ENCODE peak calls at places on chromosomes 1 and 21, in nine cellular contexts. One of them, this sample, is unnamed. For H3K4me1 and H3K36me3, the result is how much of the 10 kb centered on the place peaks cover.

GRCh38 chr1:212513586-212513985 is 80.9 kb downstream of the NENF start:
- DNase-seq in breast epithelium: no peak
- DNase-seq in lower lobe of right lung: no peak
- DNase-seq in pancreas: no peak
- DNase-seq in fibroblast of lung: no peak
- DNase-seq in heart left ventricle: no peak
- DNase-seq in transverse colon: no peak
- DNase-seq in CD8-positive, alpha-beta memory T cell: no peak
- DNase-seq in naive thymus-derived CD4-positive, alpha-beta T cell: no peak
- DNase-seq in this sample: no peak

GRCh38 chr1:182029379-182030331 is 31.9 kb downstream of the ZNF648 start:
- DNase-seq in breast epithelium: peak
- DNase-seq in lower lobe of right lung: peak
- DNase-seq in pancreas: peak
- DNase-seq in fibroblast of lung: peak
- DNase-seq in heart left ventricle: peak
- DNase-seq in transverse colon: peak
- DNase-seq in CD8-positive, alpha-beta memory T cell: peak
- DNase-seq in naive thymus-derived CD4-positive, alpha-beta T cell: peak
- DNase-seq in this sample: peak

GRCh38 chr1:159318784-159319551 is 16.8 kb downstream of the FCER1A start:
- DNase-seq in breast epithelium: no peak
- DNase-seq in lower lobe of right lung: no peak
- DNase-seq in pancreas: no peak
- DNase-seq in fibroblast of lung: no peak
- DNase-seq in heart left ventricle: no peak
- DNase-seq in transverse colon: no peak
- DNase-seq in CD8-positive, alpha-beta memory T cell: no peak
- DNase-seq in naive thymus-derived CD4-positive, alpha-beta T cell: no peak
- DNase-seq in this sample: no peak

GRCh38 chr1:52306227-52307006 is 59.6 kb downstream of the CC2D1B start:
- DNase-seq in breast epithelium: no peak
- DNase-seq in lower lobe of right lung: no peak
- DNase-seq in pancreas: peak
- DNase-seq in fibroblast of lung: no peak
- DNase-seq in heart left ventricle: no peak
- DNase-seq in transverse colon: no peak
- DNase-seq in CD8-positive, alpha-beta memory T cell: no peak
- DNase-seq in naive thymus-derived CD4-positive, alpha-beta T cell: no peak
- DNase-seq in this sample: no peak

GRCh38 chr1:8239039-8239305 is 78.9 kb upstream of the SLC45A1 start:
- DNase-seq in breast epithelium: peak
- DNase-seq in lower lobe of right lung: peak
- DNase-seq in pancreas: peak
- DNase-seq in fibroblast of lung: peak
- DNase-seq in heart left ventricle: no peak
- DNase-seq in transverse colon: peak
- DNase-seq in CD8-positive, alpha-beta memory T cell: no peak
- DNase-seq in naive thymus-derived CD4-positive, alpha-beta T cell: no peak
- DNase-seq in this sample: no peak

GRCh38 chr1:2848006-2848670 is 46.6 kb upstream of the TTC34 start:
- DNase-seq in breast epithelium: no peak
- DNase-seq in lower lobe of right lung: peak
- DNase-seq in pancreas: no peak
- DNase-seq in fibroblast of lung: no peak
- DNase-seq in heart left ventricle: peak
- DNase-seq in transverse colon: no peak
- DNase-seq in CD8-positive, alpha-beta memory T cell: no peak
- DNase-seq in naive thymus-derived CD4-positive, alpha-beta T cell: no peak
- DNase-seq in this sample: no peak

GRCh38 chr21:34684174-34684876 is 15.5 kb downstream of the CLIC6 start:
- DNase-seq in breast epithelium: no peak
- DNase-seq in lower lobe of right lung: no peak
- DNase-seq in pancreas: no peak
- DNase-seq in fibroblast of lung: no peak
- DNase-seq in heart left ventricle: no peak
- DNase-seq in transverse colon: peak
- DNase-seq in CD8-positive, alpha-beta memory T cell: no peak
- DNase-seq in naive thymus-derived CD4-positive, alpha-beta T cell: no peak
- DNase-seq in this sample: no peak

GRCh38 chr1:96596226-96596625 is 125.4 kb upstream of the PTBP2 start:
- DNase-seq in breast epithelium: no peak
- DNase-seq in lower lobe of right lung: no peak
- DNase-seq in pancreas: no peak
- DNase-seq in fibroblast of lung: peak
- DNase-seq in heart left ventricle: no peak
- DNase-seq in transverse colon: no peak
- DNase-seq in CD8-positive, alpha-beta memory T cell: no peak
- DNase-seq in naive thymus-derived CD4-positive, alpha-beta T cell: no peak
- DNase-seq in this sample: no peak

GRCh38 chr21:35465750-35466149 is 416.6 kb upstream of the RUNX1 start:
- DNase-seq in breast epithelium: no peak
- DNase-seq in lower lobe of right lung: no peak
- DNase-seq in pancreas: no peak
- DNase-seq in fibroblast of lung: no peak
- DNase-seq in heart left ventricle: no peak
- DNase-seq in transverse colon: no peak
- DNase-seq in CD8-positive, alpha-beta memory T cell: no peak
- DNase-seq in naive thymus-derived CD4-positive, alpha-beta T cell: no peak
- DNase-seq in this sample: no peak

GRCh38 chr1:201115390-201115937 is 3.2 kb upstream of the CACNA1S start:
- DNase-seq in breast epithelium: no peak
- DNase-seq in lower lobe of right lung: peak
- DNase-seq in pancreas: no peak
- DNase-seq in fibroblast of lung: no peak
- DNase-seq in heart left ventricle: no peak
- DNase-seq in transverse colon: no peak
- DNase-seq in CD8-positive, alpha-beta memory T cell: no peak
- DNase-seq in naive thymus-derived CD4-positive, alpha-beta T cell: no peak
- DNase-seq in this sample: no peak

GRCh38 chr1:40982721-40983120 is 3.2 kb downstream of the CTPS1 start:
- DNase-seq in breast epithelium: no peak
- DNase-seq in lower lobe of right lung: no peak
- DNase-seq in pancreas: no peak
- DNase-seq in fibroblast of lung: no peak
- DNase-seq in heart left ventricle: no peak
- DNase-seq in transverse colon: no peak
- DNase-seq in CD8-positive, alpha-beta memory T cell: no peak
- DNase-seq in naive thymus-derived CD4-positive, alpha-beta T cell: no peak
- DNase-seq in this sample: no peak
- H3K4me1 ChIP-seq in breast epithelium: under half
- H3K4me1 ChIP-seq in lower lobe of right lung: under half
- H3K4me1 ChIP-seq in pancreas: under half
- H3K4me1 ChIP-seq in fibroblast of lung: under half
- H3K4me1 ChIP-seq in heart left ventricle: under half
- H3K4me1 ChIP-seq in transverse colon: under half
- H3K4me1 ChIP-seq in CD8-positive, alpha-beta memory T cell: under half
- H3K4me1 ChIP-seq in naive thymus-derived CD4-positive, alpha-beta T cell: under half
- H3K4me1 ChIP-seq in this sample: under half

GRCh38 chr1:56501888-56502287 is 77.5 kb downstream of the PLPP3 start:
- DNase-seq in breast epithelium: no peak
- DNase-seq in lower lobe of right lung: no peak
- DNase-seq in pancreas: no peak
- DNase-seq in fibroblast of lung: no peak
- DNase-seq in heart left ventricle: peak
- DNase-seq in transverse colon: no peak
- DNase-seq in CD8-positive, alpha-beta memory T cell: no peak
- DNase-seq in naive thymus-derived CD4-positive, alpha-beta T cell: no peak
- DNase-seq in this sample: no peak
- H3K36me3 ChIP-seq in breast epithelium: under half
- H3K36me3 ChIP-seq in lower lobe of right lung: under half
- H3K36me3 ChIP-seq in pancreas: under half
- H3K36me3 ChIP-seq in fibroblast of lung: under half
- H3K36me3 ChIP-seq in heart left ventricle: under half
- H3K36me3 ChIP-seq in transverse colon: under half
- H3K36me3 ChIP-seq in CD8-positive, alpha-beta memory T cell: under half
- H3K36me3 ChIP-seq in naive thymus-derived CD4-positive, alpha-beta T cell: under half
- H3K36me3 ChIP-seq in this sample: under half

DNA sequence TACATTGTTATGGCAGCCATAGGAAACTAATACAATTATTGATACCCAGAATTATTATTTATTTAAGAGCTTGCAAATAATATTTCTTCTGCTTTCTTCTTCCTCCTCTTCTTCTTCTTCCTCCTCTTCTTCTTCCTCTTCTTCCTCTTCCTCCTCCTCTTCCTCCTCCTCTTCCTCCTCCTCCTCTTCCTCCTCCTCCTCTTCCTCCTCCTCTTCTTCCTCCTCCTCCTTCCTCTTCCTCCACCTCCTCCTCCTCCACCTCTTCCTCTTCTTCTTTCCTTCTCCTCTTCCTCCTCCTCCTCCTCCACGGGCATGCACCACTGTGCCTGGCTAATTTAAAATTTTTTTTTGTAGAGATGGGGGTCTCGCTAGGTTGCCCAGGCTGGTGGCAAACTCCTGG is 95.6 kb upstream of the BCAR3 start:
- DNase-seq in breast epithelium: no peak
- DNase-seq in lower lobe of right lung: no peak
- DNase-seq in pancreas: no peak
- DNase-seq in fibroblast of lung: no peak
- DNase-seq in heart left ventricle: no peak
- DNase-seq in transverse colon: no peak
- DNase-seq in CD8-positive, alpha-beta memory T cell: no peak
- DNase-seq in naive thymus-derived CD4-positive, alpha-beta T cell: no peak
- DNase-seq in this sample: no peak
- H3K4me1 ChIP-seq in breast epithelium: under half
- H3K4me1 ChIP-seq in lower lobe of right lung: under half
- H3K4me1 ChIP-seq in pancreas: under half
- H3K4me1 ChIP-seq in fibroblast of lung: under half
- H3K4me1 ChIP-seq in heart left ventricle: under half
- H3K4me1 ChIP-seq in transverse colon: under half
- H3K4me1 ChIP-seq in CD8-positive, alpha-beta memory T cell: under half
- H3K4me1 ChIP-seq in naive thymus-derived CD4-positive, alpha-beta T cell: under half
- H3K4me1 ChIP-seq in this sample: under half

GRCh38 chr1:110161822-110162221 is 11.5 kb downstream of the SLC6A17 start:
- DNase-seq in breast epithelium: no peak
- DNase-seq in lower lobe of right lung: no peak
- DNase-seq in pancreas: no peak
- DNase-seq in fibroblast of lung: no peak
- DNase-seq in heart left ventricle: no peak
- DNase-seq in transverse colon: no peak
- DNase-seq in CD8-positive, alpha-beta memory T cell: no peak
- DNase-seq in naive thymus-derived CD4-positive, alpha-beta T cell: no peak
- DNase-seq in this sample: no peak

GRCh38 chr1:110160701-110161100 is 10.4 kb downstream of the SLC6A17 start:
- DNase-seq in breast epithelium: no peak
- DNase-seq in lower lobe of right lung: no peak
- DNase-seq in pancreas: no peak
- DNase-seq in fibroblast of lung: no peak
- DNase-seq in heart left ventricle: no peak
- DNase-seq in transverse colon: no peak
- DNase-seq in CD8-positive, alpha-beta memory T cell: no peak
- DNase-seq in naive thymus-derived CD4-positive, alpha-beta T cell: no peak
- DNase-seq in this sample: no peak

GRCh38 chr1:110161165-110161564 is 10.9 kb downstream of the SLC6A17 start:
- DNase-seq in breast epithelium: no peak
- DNase-seq in lower lobe of right lung: no peak
- DNase-seq in pancreas: no peak
- DNase-seq in fibroblast of lung: no peak
- DNase-seq in heart left ventricle: no peak
- DNase-seq in transverse colon: no peak
- DNase-seq in CD8-positive, alpha-beta memory T cell: no peak
- DNase-seq in naive thymus-derived CD4-positive, alpha-beta T cell: no peak
- DNase-seq in this sample: no peak

GRCh38 chr1:110158261-110158660 is 8.0 kb downstream of the SLC6A17 start:
- DNase-seq in breast epithelium: peak
- DNase-seq in lower lobe of right lung: no peak
- DNase-seq in pancreas: no peak
- DNase-seq in fibroblast of lung: no peak
- DNase-seq in heart left ventricle: no peak
- DNase-seq in transverse colon: no peak
- DNase-seq in CD8-positive, alpha-beta memory T cell: no peak
- DNase-seq in naive thymus-derived CD4-positive, alpha-beta T cell: no peak
- DNase-seq in this sample: no peak

GRCh38 chr1:110159160-110159559 is 8.9 kb downstream of the SLC6A17 start:
- DNase-seq in breast epithelium: no peak
- DNase-seq in lower lobe of right lung: no peak
- DNase-seq in pancreas: no peak
- DNase-seq in fibroblast of lung: no peak
- DNase-seq in heart left ventricle: no peak
- DNase-seq in transverse colon: no peak
- DNase-seq in CD8-positive, alpha-beta memory T cell: no peak
- DNase-seq in naive thymus-derived CD4-positive, alpha-beta T cell: no peak
- DNase-seq in this sample: no peak
- H3K36me3 ChIP-seq in breast epithelium: under half
- H3K36me3 ChIP-seq in lower lobe of right lung: under half
- H3K36me3 ChIP-seq in pancreas: under half
- H3K36me3 ChIP-seq in fibroblast of lung: under half
- H3K36me3 ChIP-seq in heart left ventricle: under half
- H3K36me3 ChIP-seq in transverse colon: under half
- H3K36me3 ChIP-seq in CD8-positive, alpha-beta memory T cell: under half
- H3K36me3 ChIP-seq in naive thymus-derived CD4-positive, alpha-beta T cell: under half
- H3K36me3 ChIP-seq in this sample: under half

GRCh38 chr1:153541641-153542569 is 1.2 kb upstream of the S100A5 start:
- DNase-seq in breast epithelium: no peak
- DNase-seq in lower lobe of right lung: no peak
- DNase-seq in pancreas: no peak
- DNase-seq in fibroblast of lung: no peak
- DNase-seq in heart left ventricle: no peak
- DNase-seq in transverse colon: no peak
- DNase-seq in CD8-positive, alpha-beta memory T cell: no peak
- DNase-seq in naive thymus-derived CD4-positive, alpha-beta T cell: no peak
- DNase-seq in this sample: no peak
- H3K4me1 ChIP-seq in breast epithelium: under half
- H3K4me1 ChIP-seq in lower lobe of right lung: half or more
- H3K4me1 ChIP-seq in pancreas: under half
- H3K4me1 ChIP-seq in fibroblast of lung: under half
- H3K4me1 ChIP-seq in heart left ventricle: under half
- H3K4me1 ChIP-seq in transverse colon: half or more
- H3K4me1 ChIP-seq in CD8-positive, alpha-beta memory T cell: half or more
- H3K4me1 ChIP-seq in naive thymus-derived CD4-positive, alpha-beta T cell: half or more
- H3K4me1 ChIP-seq in this sample: half or more

GRCh38 chr1:227773558-227773957 is 38.3 kb downstream of the SNAP47 start:
- DNase-seq in breast epithelium: no peak
- DNase-seq in lower lobe of right lung: no peak
- DNase-seq in pancreas: no peak
- DNase-seq in fibroblast of lung: no peak
- DNase-seq in heart left ventricle: no peak
- DNase-seq in transverse colon: no peak
- DNase-seq in CD8-positive, alpha-beta memory T cell: no peak
- DNase-seq in naive thymus-derived CD4-positive, alpha-beta T cell: no peak
- DNase-seq in this sample: peak
- H3K36me3 ChIP-seq in breast epithelium: under half
- H3K36me3 ChIP-seq in lower lobe of right lung: under half
- H3K36me3 ChIP-seq in pancreas: under half
- H3K36me3 ChIP-seq in fibroblast of lung: under half
- H3K36me3 ChIP-seq in heart left ventricle: under half
- H3K36me3 ChIP-seq in transverse colon: under half
- H3K36me3 ChIP-seq in CD8-positive, alpha-beta memory T cell: under half
- H3K36me3 ChIP-seq in naive thymus-derived CD4-positive, alpha-beta T cell: under half
- H3K36me3 ChIP-seq in this sample: under half

DNA sequence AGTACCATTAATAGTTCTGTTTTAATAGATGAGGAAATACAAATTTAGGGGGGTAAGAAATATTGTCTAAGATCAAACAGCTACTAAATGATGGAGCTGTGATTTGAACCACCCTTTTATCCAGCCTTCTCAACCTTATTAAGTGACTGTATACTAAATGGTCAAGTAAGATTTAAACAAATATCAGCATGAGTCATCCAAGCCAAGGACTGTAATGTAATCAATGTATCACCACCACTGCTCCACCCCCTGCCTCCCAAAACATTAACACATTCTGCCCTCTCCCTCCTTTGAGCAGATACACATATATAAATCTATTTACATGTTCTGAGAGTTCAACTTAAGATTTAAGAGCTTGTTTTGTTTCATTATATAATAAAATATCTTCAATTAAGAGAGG is 58.9 kb downstream of the LRRC40 start:
- DNase-seq in breast epithelium: no peak
- DNase-seq in lower lobe of right lung: no peak
- DNase-seq in pancreas: no peak
- DNase-seq in fibroblast of lung: peak
- DNase-seq in heart left ventricle: no peak
- DNase-seq in transverse colon: no peak
- DNase-seq in CD8-positive, alpha-beta memory T cell: no peak
- DNase-seq in naive thymus-derived CD4-positive, alpha-beta T cell: no peak
- DNase-seq in this sample: no peak
- H3K4me1 ChIP-seq in breast epithelium: under half
- H3K4me1 ChIP-seq in lower lobe of right lung: under half
- H3K4me1 ChIP-seq in pancreas: under half
- H3K4me1 ChIP-seq in fibroblast of lung: under half
- H3K4me1 ChIP-seq in heart left ventricle: under half
- H3K4me1 ChIP-seq in transverse colon: under half
- H3K4me1 ChIP-seq in CD8-positive, alpha-beta memory T cell: under half
- H3K4me1 ChIP-seq in naive thymus-derived CD4-positive, alpha-beta T cell: under half
- H3K4me1 ChIP-seq in this sample: under half

This sample was measured in suprapubic skin.